ENCODE peak calls at places on chromosome 12, in ten cellular contexts. Q, U, Y, N, O, C, I, H, B and K are unnamed samples. For H3K4me1, the result is how much of the 10 kb centered on the place peaks cover.

GRCh38 chr12:104412681-104413080 is 44.1 kb upstream of the CHST11 start:
- DNase-seq in N (no peak), C (no peak), Y (no peak), H (no peak), I (no peak), B (no peak), O (no peak), U (peak), Q (no peak), K (no peak)

GRCh38 chr12:125194999-125195398 is 129.8 kb downstream of the AACS start:
- DNase-seq in N (no peak), B (no peak), H (no peak), O (no peak), Q (no peak), I (no peak), C (no peak), U (peak), Y (no peak), K (no peak)

GRCh38 chr12:53786411-53786810 is 34.6 kb upstream of the CISTR start:
- DNase-seq in N (no peak), O (no peak), U (no peak), I (no peak), H (no peak), Y (no peak), B (no peak), Q (no peak), C (no peak), K (no peak)

GRCh38 chr12:107225626-107226025 is 132.3 kb upstream of the CRY1 start:
- DNase-seq in U (peak), N (no peak), Q (no peak), O (no peak), C (no peak), H (peak), I (no peak), Y (no peak), B (no peak), K (no peak)

GRCh38 chr12:95143784-95144205 is 70.4 kb upstream of the NR2C1 start:
- DNase-seq in B (no peak), I (no peak), N (no peak), H (no peak), Q (no peak), C (no peak), U (peak), O (no peak), Y (peak), K (no peak)

GRCh38 chr12:76144253-76144564 is 59.7 kb upstream of the NAP1L1 start:
- DNase-seq in Q (no peak), B (no peak), C (no peak), Y (no peak), I (no peak), U (no peak), H (no peak), O (no peak), N (no peak), K (no peak)

GRCh38 chr12:113130457-113131135 is 5.0 kb downstream of the RASAL1 start:
- DNase-seq in Q (no peak), N (no peak), Y (no peak), U (peak), H (peak), C (no peak), O (no peak), B (no peak), I (no peak), K (no peak)

GRCh38 chr12:104793280-104793679 is 164.8 kb downstream of the SLC41A2 start:
- DNase-seq in O (no peak), Y (no peak), H (no peak), Q (no peak), U (no peak), B (no peak), I (no peak), N (no peak), C (no peak), K (no peak)

GRCh38 chr12:115227137-115227615 is 543.2 kb upstream of the TBX3 start:
- DNase-seq in I (no peak), C (peak), B (no peak), U (peak), H (peak), Q (no peak), N (no peak), Y (peak), O (no peak), K (peak)

GRCh38 chr12:67927231-67927630 is 62.0 kb upstream of the IFNG-AS1 start:
- DNase-seq in C (no peak), I (no peak), O (no peak), H (no peak), Q (no peak), U (no peak), N (no peak), B (no peak), Y (no peak), K (no peak)

GRCh38 chr12:91874086-91874865 is 271.4 kb downstream of the BTG1 start:
- DNase-seq in N (no peak), O (no peak), H (no peak), Q (no peak), I (no peak), U (no peak), C (no peak), Y (no peak), B (no peak), K (no peak)

GRCh38 chr12:120480211-120480610 is 10.7 kb upstream of the SRSF9 start:
- DNase-seq in C (no peak), H (no peak), O (no peak), Y (no peak), B (no peak), U (no peak), N (no peak), Q (no peak), I (no peak), K (no peak)

GRCh38 chr12:120479458-120479857 is 9.9 kb upstream of the SRSF9 start:
- DNase-seq in Q (no peak), N (no peak), H (no peak), I (no peak), Y (no peak), B (no peak), U (no peak), O (no peak), C (no peak), K (no peak)

GRCh38 chr12:120485914-120486881 is 9.7 kb upstream of the DYNLL1 start:
- DNase-seq in H (no peak), Y (no peak), C (no peak), I (no peak), N (no peak), O (no peak), B (no peak), Q (no peak), U (no peak), K (no peak)

GRCh38 chr12:120481022-120481767 is 11.6 kb upstream of the SRSF9 start:
- DNase-seq in N (no peak), U (no peak), C (no peak), H (no peak), B (no peak), O (no peak), Q (no peak), Y (no peak), I (no peak), K (no peak)

GRCh38 chr12:120483621-120484020 is 12.3 kb upstream of the DYNLL1 start:
- DNase-seq in U (no peak), I (no peak), Q (no peak), B (no peak), C (no peak), Y (no peak), O (no peak), N (no peak), H (no peak), K (no peak)
- H3K27ac ChIP-seq in U (no peak), I (no peak), Q (no peak), B (no peak), C (no peak), Y (no peak), O (no peak), N (no peak), H (no peak), K (no peak)

DNA sequence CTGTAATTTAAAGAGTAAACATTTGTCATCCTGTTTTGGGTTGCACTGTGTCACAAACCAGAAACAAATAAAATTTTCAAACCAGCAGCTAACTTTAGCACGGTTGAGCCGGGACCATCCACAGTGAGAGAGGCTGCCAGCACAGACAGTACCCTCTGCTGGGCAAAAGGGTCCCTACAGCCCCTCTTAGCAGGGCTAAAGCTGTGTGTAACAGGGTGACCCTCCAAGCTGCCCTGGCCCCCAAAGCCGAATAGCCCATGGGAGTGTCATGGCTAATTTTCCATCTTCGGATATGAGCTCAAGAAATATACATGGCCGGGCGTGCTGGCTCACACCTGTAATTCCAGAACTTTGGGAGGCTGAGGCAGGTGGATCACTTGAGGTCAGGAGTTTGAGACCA is 157.1 kb upstream of the GRIN2B start:
- DNase-seq in C (no peak), I (no peak), H (no peak), N (no peak), O (no peak), Y (no peak), Q (no peak), U (peak), B (no peak), K (no peak)
- TF ChIP-seq CTCF in C (no peak), I (no peak), H (peak), N (no peak), O (no peak), Y (no peak), Q (no peak), U (peak), B (no peak), K (no peak)

GRCh38 chr12:46518729-46519128 is 146.2 kb upstream of the SLC38A2 start:
- DNase-seq in U (no peak), I (no peak), N (no peak), H (peak), O (no peak), C (no peak), B (no peak), Q (no peak), Y (no peak), K (no peak)

GRCh38 chr12:46523446-46523845 is 150.9 kb upstream of the SLC38A2 start:
- DNase-seq in H (peak), N (no peak), O (peak), I (no peak), B (no peak), U (no peak), Y (no peak), Q (no peak), C (no peak), K (no peak)

GRCh38 chr12:46519407-46519806 is 146.8 kb upstream of the SLC38A2 start:
- DNase-seq in B (no peak), Y (no peak), N (no peak), O (no peak), U (no peak), C (no peak), Q (no peak), I (no peak), H (peak), K (no peak)

GRCh38 chr12:46522141-46522540 is 149.6 kb upstream of the SLC38A2 start:
- DNase-seq in U (no peak), H (no peak), Y (no peak), O (no peak), Q (no peak), B (no peak), C (no peak), N (no peak), I (no peak), K (no peak)

DNA sequence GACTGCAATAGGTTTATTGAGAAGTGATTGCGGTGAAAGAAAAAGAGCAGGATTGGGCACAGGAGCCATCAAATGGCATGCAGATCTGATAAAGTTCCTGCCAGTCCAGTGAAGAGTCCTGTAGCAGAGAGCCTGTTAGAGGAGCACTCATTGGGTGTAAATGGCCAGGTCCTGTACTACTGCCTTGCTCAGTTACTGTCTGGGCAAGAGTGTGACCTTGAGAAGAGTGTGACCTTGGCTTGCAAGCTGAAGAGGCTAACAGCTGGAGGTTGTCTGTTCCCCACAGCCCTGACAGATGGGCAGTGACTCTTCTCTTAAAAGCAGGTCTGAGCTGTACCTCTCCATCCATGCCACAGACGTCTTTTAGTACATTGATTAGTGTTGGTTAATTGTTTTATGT is 148.6 kb upstream of the SLC38A2 start:
- DNase-seq in Q (no peak), C (no peak), I (no peak), H (no peak), U (no peak), B (no peak), Y (no peak), N (no peak), O (no peak), K (no peak)
- H3K4me1 ChIP-seq in Q (half or more), C (half or more), I (under half), H (half or more), U (under half), B (under half), Y (half or more), N (under half), O (under half), K (under half)

GRCh38 chr12:3354586-3354985 is 136.4 kb upstream of the PRMT8 start:
- DNase-seq in U (no peak), Y (no peak), N (no peak), C (no peak), B (no peak), O (no peak), Q (no peak), H (no peak), I (no peak), K (peak)

GRCh38 chr12:3361156-3361555 is 129.8 kb upstream of the PRMT8 start:
- DNase-seq in H (no peak), C (no peak), I (no peak), U (no peak), Q (no peak), B (no peak), N (no peak), O (no peak), Y (no peak), K (no peak)

GRCh38 chr12:3359478-3359877 is 131.5 kb upstream of the PRMT8 start:
- DNase-seq in H (no peak), Q (no peak), U (no peak), C (no peak), N (no peak), B (no peak), I (no peak), Y (no peak), O (no peak), K (no peak)

GRCh38 chr12:3355378-3355900 is 135.6 kb upstream of the PRMT8 start:
- DNase-seq in I (no peak), B (no peak), H (no peak), Y (no peak), U (no peak), Q (no peak), O (no peak), C (no peak), N (no peak), K (peak)

DNA sequence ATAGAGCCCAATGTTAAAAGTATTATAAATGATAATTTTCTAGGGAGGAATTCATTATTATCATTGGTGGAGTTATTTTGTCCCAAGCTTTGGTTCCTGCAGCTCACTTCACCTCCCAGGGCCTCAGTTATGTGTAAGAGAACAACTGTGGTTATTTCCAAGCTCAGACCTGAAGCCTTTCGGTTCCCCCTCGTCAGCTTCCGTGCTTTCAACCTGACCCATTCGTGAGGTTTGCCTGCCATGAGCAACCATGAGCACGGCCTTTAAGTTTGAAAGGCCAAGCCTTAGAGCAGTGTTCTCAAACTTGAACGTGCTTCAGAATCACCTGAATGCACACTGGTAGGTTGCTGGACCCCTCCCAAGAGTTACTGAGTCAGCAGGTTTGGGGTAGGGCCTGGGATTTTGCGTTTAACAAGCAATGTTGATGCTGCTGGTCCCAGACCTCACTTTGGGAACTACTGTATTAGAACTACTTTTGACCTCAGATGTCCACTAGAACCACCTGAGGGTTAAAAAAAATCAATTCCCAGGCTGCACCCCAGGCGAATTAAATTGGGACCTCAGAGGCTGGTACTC is 133.0 kb upstream of the PRMT8 start:
- DNase-seq in N (no peak), I (no peak), O (no peak), H (no peak), Y (no peak), B (no peak), Q (no peak), U (no peak), C (no peak), K (peak)
- H3K27ac ChIP-seq in N (no peak), I (no peak), O (no peak), H (no peak), Y (no peak), B (no peak), Q (no peak), U (no peak), C (no peak), K (no peak)